ENCODE peak calls at places on chromosomes 1 and 21, in four cellular contexts. B is HCT116, O is OCI-LY7, J is Karpas-422. T is an unnamed sample. For H3K9me2, the result is how much of the 10 kb centered on the place peaks cover.

GRCh38 chr1:150322310-150322709 is 977 bp downstream of the PRPF3 start:
- DNase-seq in B (no peak), O (no peak), J (no peak), T (peak)

GRCh38 chr1:231485029-231485784 is 43.3 kb upstream of the TSNAX start:
- DNase-seq in B (no peak), O (no peak), J (no peak), T (no peak)

GRCh38 chr1:185300152-185300551 is 16.9 kb downstream of the IVNS1ABP start:
- DNase-seq in B (no peak), O (no peak), J (no peak), T (no peak)

GRCh38 chr1:20233394-20233793 is 47.1 kb upstream of the PLA2G2C start:
- DNase-seq in B (peak), O (peak), J (peak), T (peak)

GRCh38 chr1:15958788-15959187 is 17.1 kb downstream of the ZBTB17 start:
- DNase-seq in B (no peak), O (no peak), J (no peak), T (no peak)

GRCh38 chr1:228082975-228083870 is 715 bp downstream of the ARF1 start:
- DNase-seq in B (no peak), O (peak), J (peak), T (no peak)

GRCh38 chr1:176638713-176639112 is 175.7 kb downstream of the PAPPA2 start:
- DNase-seq in B (no peak), O (no peak), J (no peak), T (no peak)

GRCh38 chr21:42793774-42794173 is 85.6 kb downstream of the WDR4 start:
- DNase-seq in B (no peak), O (no peak), J (no peak), T (no peak)

GRCh38 chr1:242534753-242535152 is 10.3 kb upstream of the PLD5 start:
- DNase-seq in B (no peak), O (no peak), J (no peak), T (no peak)

GRCh38 chr1:167137285-167138192 is 43.7 kb downstream of the STYXL2 start:
- DNase-seq in B (no peak), O (no peak), J (no peak), T (no peak)

GRCh38 chr1:56890229-56890628 is 35.6 kb downstream of the C8A start:
- DNase-seq in B (no peak), O (no peak), J (no peak), T (no peak)

GRCh38 chr1:240720891-240721450 is 109.0 kb upstream of the GREM2 start:
- DNase-seq in B (no peak), O (no peak), J (no peak), T (no peak)

GRCh38 chr1:116483481-116484309 is 87.1 kb downstream of the CD58 start:
- DNase-seq in B (no peak), O (no peak), J (no peak), T (no peak)

GRCh38 chr1:61448017-61448383 is 276.9 kb downstream of the TM2D1 start:
- DNase-seq in B (no peak), O (no peak), J (no peak), T (no peak)

GRCh38 chr1:109765896-109766615 is 2.3 kb upstream of the EPS8L3 start:
- DNase-seq in B (no peak), O (no peak), J (no peak), T (no peak)

GRCh38 chr1:41534181-41535076 is 49.9 kb upstream of the EDN2 start:
- DNase-seq in B (no peak), O (no peak), J (no peak), T (no peak)

GRCh38 chr21:34996304-34997081 is 52.6 kb downstream of the RUNX1 start:
- DNase-seq in B (no peak), O (no peak), J (no peak), T (no peak)

GRCh38 chr1:109024651-109025050 is 17.3 kb downstream of the WDR47 start:
- DNase-seq in B (no peak), O (no peak), J (no peak), T (no peak)

GRCh38 chr1:49408346-49408745 is 615.4 kb downstream of the AGBL4 start:
- DNase-seq in B (no peak), O (no peak), J (no peak), T (no peak)

GRCh38 chr1:17617787-17618557 is 78.5 kb downstream of the ARHGEF10L start:
- DNase-seq in B (no peak), O (no peak), J (no peak), T (no peak)

GRCh38 chr1:166080277-166080964 is 86.4 kb downstream of the FAM78B start:
- DNase-seq in B (no peak), O (no peak), J (no peak), T (no peak)

GRCh38 chr21:34702341-34702807 is 33.6 kb downstream of the CLIC6 start:
- DNase-seq in B (no peak), O (no peak), J (no peak), T (no peak)

GRCh38 chr1:18786149-18786548 is 73.3 kb downstream of the TAS1R2 start:
- DNase-seq in B (no peak), O (no peak), J (no peak), T (no peak)

GRCh38 chr1:246491551-246492053 is 15.5 kb downstream of the SMYD3 start:
- DNase-seq in B (no peak), O (no peak), J (no peak), T (no peak)

GRCh38 chr1:203650012-203650836 is 23.6 kb downstream of the ATP2B4 start:
- DNase-seq in B (no peak), O (peak), J (peak), T (peak)

GRCh38 chr1:75614455-75615379 is 3.8 kb upstream of the SLC44A5 start:
- DNase-seq in B (peak), O (no peak), J (no peak), T (no peak)

GRCh38 chr1:169148472-169149252 is 42.2 kb downstream of the ATP1B1 start:
- DNase-seq in B (no peak), O (no peak), J (no peak), T (no peak)

GRCh38 chr1:2543543-2544092 is 12.6 kb upstream of the TNFRSF14 start:
- DNase-seq in B (no peak), O (no peak), J (no peak), T (no peak)

GRCh38 chr1:9705337-9706098 is 54.0 kb downstream of the PIK3CD start:
- DNase-seq in B (no peak), O (no peak), J (no peak), T (peak)

GRCh38 chr1:170560681-170561285 is 28.8 kb downstream of the GORAB start:
- DNase-seq in B (no peak), O (no peak), J (no peak), T (no peak)

GRCh38 chr1:234408757-234409156 is 35.5 kb downstream of the COA6 start:
- DNase-seq in B (no peak), O (no peak), J (no peak), T (no peak)

GRCh38 chr1:48442864-48443619 is 29.0 kb downstream of the SPATA6 start:
- DNase-seq in B (no peak), O (no peak), J (no peak), T (no peak)

GRCh38 chr1:228101994-228102790 is 933 bp downstream of the C1orf35 start:
- DNase-seq in B (no peak), O (peak), J (peak), T (no peak)

GRCh38 chr1:111334169-111334568 is 43.5 kb downstream of the CHIA start:
- DNase-seq in B (peak), O (peak), J (peak), T (peak)

GRCh38 chr1:8663915-8664331 is 153.5 kb downstream of the RERE start:
- DNase-seq in B (no peak), O (no peak), J (no peak), T (no peak)

GRCh38 chr1:109978761-109979488 is 5.6 kb upstream of the AHCYL1 start:
- DNase-seq in B (no peak), O (no peak), J (no peak), T (no peak)

GRCh38 chr1:85027242-85027983 is 20.9 kb downstream of the MCOLN3 start:
- DNase-seq in B (no peak), O (peak), J (peak), T (no peak)

GRCh38 chr1:156692958-156693857 is 12.2 kb downstream of the CRABP2 start:
- DNase-seq in B (no peak), O (peak), J (no peak), T (peak)

GRCh38 chr21:34867785-34868184 is 181.3 kb downstream of the RUNX1 start:
- DNase-seq in B (no peak), O (no peak), J (no peak), T (no peak)

GRCh38 chr1:225389850-225390249 is 38.0 kb downstream of the LBR start:
- DNase-seq in B (no peak), O (no peak), J (no peak), T (no peak)

GRCh38 chr1:225388372-225388771 is 39.5 kb downstream of the LBR start:
- DNase-seq in B (no peak), O (no peak), J (no peak), T (no peak)
- H3K9me2 ChIP-seq in B (under half), O (under half), J (under half), T (under half)

GRCh38 chr1:181607524-181607923 is 124.2 kb downstream of the CACNA1E start:
- DNase-seq in B (no peak), O (no peak), J (no peak), T (no peak)
- H3K9me2 ChIP-seq in B (under half), O (under half), J (under half), T (under half)

GRCh38 chr1:151728151-151728711 is 6.9 kb downstream of the RIIAD1 start:
- DNase-seq in B (no peak), O (no peak), J (no peak), T (no peak)

GRCh38 chr1:151721788-151722510 is 627 bp downstream of the RIIAD1 start:
- DNase-seq in B (no peak), O (no peak), J (no peak), T (no peak)

GRCh38 chr1:151720974-151721787 is at the start of gene RIIAD1:
- DNase-seq in B (no peak), O (peak), J (peak), T (no peak)

GRCh38 chr1:151720190-151720953 is 950 bp upstream of the RIIAD1 start:
- DNase-seq in B (no peak), O (peak), J (no peak), T (no peak)

GRCh38 chr1:151723726-151724370 is 2.5 kb downstream of the RIIAD1 start:
- DNase-seq in B (no peak), O (no peak), J (no peak), T (no peak)
- H3K9me2 ChIP-seq in B (under half), O (under half), J (under half), T (under half)

GRCh38 chr1:82042306-82042705 is 241.6 kb downstream of the ADGRL2 start:
- DNase-seq in B (no peak), O (peak), J (peak), T (no peak)
- H3K9me2 ChIP-seq in B (under half), O (under half), J (under half), T (under half)

GRCh38 chr21:40331182-40331581 is 463.9 kb downstream of the PCP4 start:
- DNase-seq in B (no peak), O (no peak), J (no peak), T (no peak)
- H3K9me2 ChIP-seq in B (under half), O (under half), J (under half), T (under half)

GRCh38 chr1:114043046-114043445 is 63.8 kb downstream of the OLFML3 start:
- DNase-seq in B (no peak), O (no peak), J (no peak), T (no peak)
- H3K9me2 ChIP-seq in B (under half), O (under half), J (under half), T (under half)